ENCODE peak calls at places on chromosome 18, in seven cellular contexts. F, K, N, Y, I, Q and U are unnamed samples.

GRCh38 chr18:45167109-45167551 is 448.1 kb upstream of the SLC14A2 start:
- DNase-seq in F (no peak), K (peak; percentile 56), N (peak; percentile 64), Y (no peak), I (no peak), Q (peak; percentile 58), U (no peak)

GRCh38 chr18:61556316-61556715 is 223.1 kb downstream of the CDH20 start:
- DNase-seq in F (no peak), K (no peak), N (no peak), Y (no peak), I (no peak), Q (no peak), U (no peak)

GRCh38 chr18:80167331-80167730 is 58.3 kb downstream of the ADNP2 start:
- DNase-seq in F (no peak), K (no peak), N (no peak), Y (no peak), I (no peak), Q (no peak), U (no peak)

GRCh38 chr18:9814431-9814830 is 71.3 kb upstream of the TXNDC2 start:
- DNase-seq in F (peak; percentile 69), K (peak; percentile 72), N (peak; percentile 91), Y (no peak), I (no peak), Q (no peak), U (peak; percentile 12)

GRCh38 chr18:20971886-20972267 is 139.7 kb downstream of the ROCK1 start:
- DNase-seq in F (peak; percentile 26), K (no peak), N (peak; percentile 59), Y (peak; percentile 7), I (no peak), Q (no peak), U (peak; percentile 14)

GRCh38 chr18:57466745-57467144 is 31.6 kb downstream of the ONECUT2 start:
- DNase-seq in F (no peak), K (no peak), N (no peak), Y (no peak), I (no peak), Q (no peak), U (no peak)

GRCh38 chr18:79056827-79057367 is 12.3 kb upstream of the ATP9B start:
- DNase-seq in F (no peak), K (no peak), N (no peak), Y (no peak), I (no peak), Q (no peak), U (no peak)

GRCh38 chr18:28161608-28162599 is 15.0 kb downstream of the CDH2 start:
- DNase-seq in F (no peak), K (peak; percentile 48), N (peak; percentile 59), Y (peak; percentile 49), I (no peak), Q (no peak), U (no peak)

GRCh38 chr18:63253428-63254372 is 65.9 kb downstream of the BCL2 start:
- DNase-seq in F (peak; percentile 49), K (no peak), N (no peak), Y (no peak), I (no peak), Q (no peak), U (no peak)

GRCh38 chr18:9094307-9095226 is 7.9 kb upstream of the NDUFV2 start:
- DNase-seq in F (peak; percentile 97), K (peak; percentile 60), N (peak; percentile 84), Y (no peak), I (no peak), Q (no peak), U (no peak)

GRCh38 chr18:23585007-23585871 is 1.1 kb downstream of the NPC1 start:
- DNase-seq in F (peak; percentile 7), K (no peak), N (peak; percentile 61), Y (peak; percentile 38), I (no peak), Q (no peak), U (no peak)

GRCh38 chr18:49238433-49239042 is 221.9 kb downstream of the DYM start:
- DNase-seq in F (no peak), K (no peak), N (peak; percentile 35), Y (peak; percentile 55), I (no peak), Q (no peak), U (peak; percentile 5)

GRCh38 chr18:904135-905090 is at the start of gene ADCYAP1:
- DNase-seq in F (no peak), K (no peak), N (peak; percentile 33), Y (no peak), I (no peak), Q (no peak), U (no peak)

GRCh38 chr18:13502585-13502984 is 223.8 kb downstream of the FAM210A start:
- DNase-seq in F (no peak), K (no peak), N (no peak), Y (no peak), I (no peak), Q (no peak), U (no peak)

GRCh38 chr18:7025194-7025593 is 92.4 kb downstream of the LAMA1 start:
- DNase-seq in F (no peak), K (no peak), N (no peak), Y (no peak), I (no peak), Q (no peak), U (no peak)

GRCh38 chr18:44737623-44738022 is 56.9 kb downstream of the SETBP1 start:
- DNase-seq in F (no peak), K (no peak), N (no peak), Y (no peak), I (no peak), Q (no peak), U (no peak)